ENCODE peak calls at places on chromosomes 12 and 14, in seven cellular contexts. B is kidney, Z is GM23338, I is cardiac fibroblast, K is stomach, H is thoracic aorta, L is A549. X is an unnamed sample.

GRCh38 chr12:121812320-121812871 is 8.6 kb downstream of the SETD1B start:
- DNase-seq in H (no peak), Z (peak; percentile 89), K (peak; percentile 87), L (peak; percentile 92), I (peak; percentile 82), B (peak; percentile 94), X (peak; percentile 48)

GRCh38 chr14:100653409-100653808 is 66.2 kb upstream of the BEGAIN start:
- DNase-seq in Z (peak; percentile 57), I (no peak), H (no peak), L (no peak), B (no peak), K (no peak), X (peak; percentile 31)

GRCh38 chr14:91111443-91111842 is 2.4 kb upstream of the DGLUCY start:
- DNase-seq in H (no peak), I (no peak), L (no peak), B (no peak), K (no peak), Z (no peak), X (no peak)

GRCh38 chr14:89616425-89617141 is 199.6 kb upstream of the FOXN3 start:
- DNase-seq in K (no peak), H (no peak), L (no peak), I (peak; percentile 64), B (no peak), Z (peak; percentile 75), X (peak; percentile 92)

GRCh38 chr14:64501326-64502171 is 2.1 kb downstream of the ZBTB25 start:
- DNase-seq in K (peak; percentile 43), H (no peak), I (peak; percentile 87), B (peak; percentile 79), L (no peak), Z (no peak), X (peak; percentile 32)

GRCh38 chr12:57614178-57614947 is 3.1 kb downstream of the ARHGEF25 start:
- DNase-seq in K (no peak), I (peak; percentile 42), H (no peak), Z (peak; percentile 89), L (peak; percentile 51), B (peak; percentile 45), X (peak; percentile 80)

GRCh38 chr12:127381043-127381668 is 885.8 kb upstream of the TMEM132C start:
- DNase-seq in Z (peak; percentile 79), K (peak; percentile 60), L (peak; percentile 30), I (peak; percentile 9), H (no peak), B (peak; percentile 70), X (peak; percentile 49)

GRCh38 chr14:33679461-33680225 is 271.2 kb downstream of the EGLN3 start:
- DNase-seq in L (no peak), B (no peak), Z (no peak), I (peak; percentile 51), H (no peak), K (no peak), X (no peak)

GRCh38 chr14:99602788-99603415 is 1.1 kb downstream of the CCDC85C start:
- DNase-seq in B (no peak), I (no peak), L (no peak), K (no peak), H (no peak), Z (peak; percentile 48), X (no peak)

GRCh38 chr12:558595-558994 is 98.9 kb downstream of the B4GALNT3 start:
- DNase-seq in L (no peak), B (no peak), K (no peak), Z (no peak), H (no peak), I (no peak), X (no peak)

GRCh38 chr12:32036477-32037263 is 70.0 kb upstream of the BICD1 start:
- DNase-seq in K (no peak), Z (no peak), I (no peak), B (no peak), H (no peak), L (peak; percentile 22), X (no peak)

GRCh38 chr14:100728962-100729361 is 2.3 kb downstream of the DLK1 start:
- DNase-seq in H (no peak), K (no peak), L (no peak), I (no peak), Z (no peak), B (no peak), X (no peak)

GRCh38 chr12:45105996-45106395 is 55.1 kb upstream of the DBX2 start:
- DNase-seq in I (no peak), K (no peak), Z (no peak), H (no peak), B (no peak), L (no peak), X (no peak)

GRCh38 chr12:105257321-105257728 is 21.4 kb upstream of the APPL2 start:
- DNase-seq in I (peak; percentile 41), Z (no peak), H (no peak), B (no peak), L (no peak), K (no peak), X (no peak)

GRCh38 chr12:15863258-15863835 is 18.8 kb upstream of the STRAP start:
- DNase-seq in K (no peak), B (no peak), L (no peak), I (no peak), H (no peak), Z (peak; percentile 66), X (no peak)

DNA sequence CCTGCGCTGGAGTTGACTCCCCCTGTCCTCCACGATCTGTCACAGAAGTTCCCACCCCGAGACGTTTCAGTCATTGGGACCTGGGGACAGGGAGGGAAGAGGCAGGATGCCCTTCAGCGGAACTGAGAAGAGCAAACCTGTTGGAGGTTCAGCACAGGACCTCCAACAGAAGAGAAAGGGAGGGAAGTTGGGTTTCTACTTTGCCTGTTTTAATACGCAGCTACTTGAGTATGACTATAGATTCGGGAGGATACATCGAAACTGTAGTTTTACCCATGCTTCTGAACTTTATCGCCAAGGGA is 2.3 kb upstream of the DUSP6 start:
- DNase-seq in K (no peak), B (no peak), L (no peak), H (no peak), I (peak; percentile 24), Z (peak; percentile 44), X (peak; percentile 11)
- H3K4me3 ChIP-seq in K (peak overlapping the region; percentile 72), B (peak overlapping the region; percentile 97), L (peak overlapping the region; percentile 70), H (peak overlapping the region; percentile 76), I (peak overlapping the region; percentile 99), Z (peak overlapping the region; percentile 70), X (peak overlapping the region; percentile 49)

DNA sequence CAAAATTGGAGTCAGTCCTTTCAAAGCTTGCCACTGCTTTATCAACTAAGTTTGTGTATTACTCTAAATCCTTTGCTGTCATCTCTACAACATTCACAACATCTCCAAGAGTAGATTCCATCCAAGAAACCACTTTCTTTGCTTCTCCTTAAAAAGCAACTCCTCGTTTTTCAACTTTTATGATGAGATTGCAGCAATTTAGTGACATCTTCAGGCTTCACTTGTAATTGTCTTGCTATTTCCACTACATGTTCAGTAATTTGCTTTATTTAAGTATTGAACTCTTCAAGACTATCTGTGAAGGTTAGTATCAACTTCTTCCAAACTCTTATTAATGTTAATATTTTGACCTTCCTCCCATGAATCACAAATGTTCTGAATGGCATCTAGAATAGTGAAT is 747.9 kb downstream of the TMTC2 start:
- DNase-seq in Z (no peak), K (no peak), I (peak; percentile 0), H (no peak), B (no peak), L (no peak), X (no peak)
- TF ChIP-seq CTCF in Z (peak; percentile 27), K (no peak), I (no peak), H (no peak), B (no peak), L (no peak), X (no peak)

GRCh38 chr14:102969060-102969791 is 46.8 kb downstream of the AMN start:
- DNase-seq in L (no peak), H (no peak), I (no peak), Z (no peak), K (no peak), B (no peak), X (no peak)

GRCh38 chr14:102966681-102967505 is 44.4 kb downstream of the AMN start:
- DNase-seq in L (no peak), H (no peak), I (no peak), Z (no peak), K (no peak), B (peak; percentile 46), X (no peak)

GRCh38 chr14:102969901-102970300 is 47.4 kb downstream of the AMN start:
- DNase-seq in I (no peak), Z (no peak), L (no peak), B (no peak), H (no peak), K (no peak), X (no peak)

GRCh38 chr14:102967506-102967795 is 45.0 kb downstream of the AMN start:
- DNase-seq in I (no peak), Z (no peak), L (no peak), H (no peak), B (peak; percentile 18), K (no peak), X (no peak)

GRCh38 chr14:102968306-102968705 is 45.8 kb downstream of the AMN start:
- DNase-seq in I (no peak), K (no peak), B (no peak), L (no peak), Z (no peak), H (no peak), X (no peak)
- H3K4me3 ChIP-seq in I (no peak overlapping the region), K (no peak overlapping the region), B (no peak overlapping the region), L (no peak overlapping the region), Z (no peak overlapping the region), H (no peak overlapping the region), X (no peak overlapping the region)

GRCh38 chr14:54566152-54566409 is 847 bp upstream of the SAMD4A start:
- DNase-seq in H (no peak), Z (no peak), I (no peak), L (no peak), K (no peak), B (no peak), X (no peak)

GRCh38 chr14:54566410-54567223 is at the start of gene SAMD4A:
- DNase-seq in K (peak; percentile 67), B (peak; percentile 94), L (peak; percentile 68), H (peak; percentile 25), Z (peak; percentile 70), I (peak; percentile 95), X (peak; percentile 74)

GRCh38 chr14:54564799-54565235 is 2.1 kb upstream of the SAMD4A start:
- DNase-seq in B (no peak), H (no peak), K (no peak), I (peak; percentile 78), Z (no peak), L (no peak), X (no peak)

GRCh38 chr14:54564071-54564798 is 2.7 kb upstream of the SAMD4A start:
- DNase-seq in H (no peak), B (no peak), I (peak; percentile 65), K (no peak), L (peak; percentile 24), Z (peak; percentile 63), X (peak; percentile 60)

DNA sequence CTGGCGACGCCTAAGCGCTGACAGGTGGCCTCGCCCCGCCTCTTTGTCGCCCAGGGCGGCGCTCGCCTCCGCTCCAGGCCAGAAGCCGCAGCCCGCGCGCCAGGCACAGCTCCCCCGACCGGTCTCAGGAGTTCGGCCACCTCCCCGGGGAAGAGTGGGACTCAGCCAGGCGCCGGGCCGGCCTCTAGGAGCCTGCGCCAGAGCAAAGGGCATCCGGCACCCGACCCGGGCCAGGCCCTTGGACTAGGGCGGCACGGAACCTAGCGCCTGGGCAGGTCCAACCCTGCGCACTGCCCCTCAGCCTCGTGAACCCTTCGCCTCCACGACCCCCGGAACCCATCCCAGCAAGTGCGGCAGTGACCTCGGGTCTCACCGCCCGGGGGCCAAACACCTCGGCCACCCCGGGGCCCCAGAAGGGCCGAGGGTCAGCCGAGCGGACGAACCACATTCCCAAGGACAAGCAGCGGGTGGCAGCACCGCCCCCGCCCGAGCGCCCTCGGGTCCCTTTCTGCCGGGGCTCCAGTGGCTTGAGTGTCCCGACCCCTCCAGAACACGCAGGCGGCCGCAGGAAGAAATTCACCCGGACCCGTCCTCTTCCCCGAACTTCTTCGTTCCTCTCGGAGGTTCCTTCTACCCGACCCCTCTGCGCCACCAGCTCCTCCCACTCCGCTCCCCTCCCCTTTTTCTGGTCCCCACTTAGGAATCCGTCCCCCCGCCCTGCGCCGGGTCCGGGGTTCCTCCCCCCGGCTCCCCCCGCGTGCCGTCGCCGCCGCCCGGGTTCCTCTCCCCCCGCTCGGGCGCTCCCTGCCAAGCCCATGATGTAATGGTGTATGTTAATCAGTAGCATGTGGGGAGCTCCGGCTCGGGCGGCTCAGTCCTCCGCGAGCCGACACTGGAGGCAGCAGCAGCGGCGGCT is 1.4 kb upstream of the SAMD4A start:
- DNase-seq in K (peak; percentile 94), H (peak; percentile 92), Z (peak; percentile 90), B (peak; percentile 97), L (peak; percentile 88), I (peak; percentile 94), X (peak; percentile 70)
- TF ChIP-seq CTCF in K (no peak), H (peak; percentile 20), Z (no peak), B (peak; percentile 7), L (no peak), I (no peak), X (no peak)